ENCODE peak calls at places on chromosomes 2 and 18, in seven cellular contexts. I is chondrocyte, G is endothelial cell of umbilical vein, R is A549, P is fibroblast of mammary gland, A is HL-60, S is cardiac fibroblast. J is an unnamed sample.

GRCh38 chr2:205358351-205358815 is 323.9 kb upstream of the NRP2 start:
- DNase-seq in S (peak; percentile 53), A (no peak), R (no peak), G (no peak), P (peak; percentile 8), I (no peak), J (no peak)

GRCh38 chr2:133600231-133600630 is 32.0 kb upstream of the NCKAP5 start:
- DNase-seq in R (no peak), G (no peak), P (no peak), A (no peak), I (no peak), S (no peak), J (peak; percentile 45)

GRCh38 chr2:100733344-100734187 is 86.4 kb upstream of the NPAS2 start:
- DNase-seq in I (no peak), P (peak; percentile 94), R (peak; percentile 24), A (peak; percentile 97), G (peak; percentile 30), S (peak; percentile 97), J (no peak)

GRCh38 chr2:170155022-170155722 is 22.8 kb upstream of the MYO3B start:
- DNase-seq in A (no peak), R (peak; percentile 42), S (peak; percentile 40), P (peak; percentile 60), I (no peak), G (peak; percentile 95), J (no peak)

GRCh38 chr2:23680951-23681350 is 246.0 kb downstream of the ATAD2B start:
- DNase-seq in S (no peak), P (no peak), A (no peak), I (no peak), R (no peak), G (no peak), J (no peak)

GRCh38 chr2:65722028-65722427 is 289.6 kb upstream of the SPRED2 start:
- DNase-seq in R (peak; percentile 21), P (peak; percentile 31), S (no peak), A (no peak), I (no peak), G (no peak), J (peak; percentile 42)

GRCh38 chr18:79944126-79944731 is 7.2 kb downstream of the SLC66A2 start:
- DNase-seq in P (no peak), I (peak; percentile 51), A (no peak), G (no peak), S (peak; percentile 18), R (no peak), J (no peak)

GRCh38 chr18:9025104-9025838 is 77.2 kb upstream of the NDUFV2 start:
- DNase-seq in G (no peak), I (no peak), P (peak; percentile 80), S (peak; percentile 45), R (peak; percentile 13), A (no peak), J (no peak)

GRCh38 chr2:3594493-3595281 is at the start of gene COLEC11:
- DNase-seq in P (no peak), I (peak; percentile 66), S (peak; percentile 38), A (no peak), R (no peak), G (peak; percentile 33), J (no peak)

GRCh38 chr2:20049631-20050030 is 1.8 kb downstream of the LAPTM4A start:
- DNase-seq in G (peak; percentile 66), P (peak; percentile 55), A (no peak), S (peak; percentile 40), R (no peak), I (no peak), J (no peak)

GRCh38 chr18:58671941-58672565 is 788 bp downstream of the MALT1 start:
- DNase-seq in I (no peak), S (peak; percentile 60), G (peak; percentile 21), R (peak; percentile 39), P (peak; percentile 53), A (no peak), J (no peak)

GRCh38 chr2:182435754-182436153 is 8.9 kb upstream of the PDE1A start:
- DNase-seq in I (no peak), R (no peak), G (no peak), S (peak; percentile 39), A (no peak), P (peak; percentile 61), J (no peak)

GRCh38 chr18:21664069-21664468 is 40.5 kb downstream of the ABHD3 start:
- DNase-seq in P (no peak), R (peak; percentile 79), S (no peak), A (no peak), I (no peak), G (no peak), J (no peak)

GRCh38 chr18:12911025-12911927 is 27.2 kb upstream of the PTPN2 start:
- DNase-seq in A (no peak), G (peak; percentile 17), R (no peak), I (no peak), S (no peak), P (peak; percentile 8), J (no peak)

GRCh38 chr2:135424849-135425248 is 106.2 kb downstream of the ZRANB3 start:
- DNase-seq in A (no peak), S (no peak), I (no peak), P (peak; percentile 7), R (no peak), G (no peak), J (no peak)

DNA sequence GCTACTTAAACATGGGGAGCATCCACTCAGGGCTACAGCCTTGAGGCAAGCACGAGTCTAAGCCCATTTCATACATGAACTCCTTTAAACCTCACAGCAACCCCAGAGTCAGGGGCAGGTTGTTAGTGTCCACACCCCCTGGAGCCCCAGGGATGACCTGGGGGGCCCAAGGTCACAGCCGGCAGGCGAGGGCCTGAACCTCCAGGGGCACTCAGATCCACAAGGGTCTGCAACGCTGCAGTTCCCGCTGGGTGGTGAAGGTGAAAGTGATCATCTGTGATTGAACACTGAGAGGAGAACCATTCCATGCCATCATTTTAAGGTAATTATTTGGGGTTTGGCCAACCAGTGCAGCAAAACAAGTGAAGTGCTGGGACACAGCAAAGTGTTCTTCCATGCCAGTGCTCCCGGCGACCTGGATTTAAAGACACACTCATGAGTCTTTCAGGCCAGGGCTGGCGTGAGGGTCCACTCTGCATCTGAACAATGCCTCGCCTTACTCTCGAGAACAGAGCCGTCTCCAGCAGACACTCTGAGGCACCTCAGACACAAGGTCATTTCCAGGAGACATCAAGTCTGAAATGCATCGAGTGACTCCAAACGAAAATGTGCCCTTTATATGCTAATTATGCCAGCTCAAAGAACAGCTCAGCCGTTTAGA is 61.6 kb upstream of the SNTG2 start:
- DNase-seq in I (no peak), R (no peak), P (no peak), G (no peak), A (no peak), S (no peak), J (no peak)
- TF ChIP-seq CTCF in I (no peak), R (no peak), P (no peak), G (no peak), A (no peak), S (no peak), J (no peak)

GRCh38 chr2:148978026-148978685 is 60.3 kb upstream of the LYPD6B start:
- DNase-seq in A (no peak), I (no peak), R (no peak), S (no peak), P (no peak), G (no peak), J (no peak)
- TF ChIP-seq CTCF in A (no peak), I (peak; percentile 40), R (no peak), S (no peak), P (no peak), G (no peak), J (no peak)

GRCh38 chr2:131064589-131065232 is 28.5 kb downstream of the FAM168B start:
- DNase-seq in G (no peak), I (no peak), A (no peak), R (no peak), S (no peak), P (no peak), J (no peak)
- TF ChIP-seq CTCF in G (no peak), I (no peak), A (no peak), R (no peak), S (no peak), P (no peak), J (no peak)

DNA sequence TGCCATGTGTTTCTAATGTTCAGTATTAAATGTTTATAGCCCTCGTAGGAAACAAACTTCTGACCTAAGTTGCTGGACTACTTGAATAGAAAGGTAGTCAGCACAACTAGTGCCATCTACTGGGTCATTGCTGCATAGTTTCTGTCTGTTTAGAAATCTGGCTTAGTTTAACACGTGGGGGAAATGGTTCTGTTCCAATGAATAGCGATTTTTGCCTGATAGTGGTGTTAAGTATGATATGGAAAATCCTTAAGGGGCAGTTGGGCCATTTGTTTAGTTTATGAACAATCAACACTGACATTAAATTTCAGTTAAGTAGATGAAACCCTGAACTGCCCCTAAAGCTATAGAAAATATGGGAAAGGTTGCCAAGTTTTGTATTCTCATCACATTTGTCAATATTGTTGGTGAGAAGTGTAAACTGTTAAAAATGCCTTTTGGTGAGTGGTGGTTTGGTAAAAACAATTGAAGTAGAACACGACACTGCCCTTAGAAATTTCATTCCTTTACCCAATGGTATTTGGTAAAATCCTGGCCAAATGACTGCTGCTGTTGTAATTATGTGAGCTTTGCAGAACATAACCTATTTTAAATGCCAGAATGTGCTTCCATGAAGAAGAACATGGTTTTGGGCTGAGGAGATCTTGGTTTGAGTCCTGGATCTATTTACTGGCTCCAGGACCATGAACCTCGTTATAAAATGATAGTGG is 13.2 kb downstream of the NABP1 start:
- DNase-seq in R (peak; percentile 81), I (no peak), S (peak; percentile 92), A (peak; percentile 41), G (peak; percentile 91), P (peak; percentile 93), J (peak; percentile 9)
- TF ChIP-seq CTCF in R (peak; percentile 84), I (peak; percentile 90), S (peak; percentile 80), A (peak; percentile 74), G (peak; percentile 61), P (peak; percentile 89), J (peak; percentile 81)

GRCh38 chr2:213152065-213152794 is 818 bp upstream of the IKZF2 start:
- DNase-seq in A (peak; percentile 4), G (peak; percentile 64), R (peak; percentile 51), I (no peak), P (peak; percentile 59), S (peak; percentile 83), J (peak; percentile 51)
- TF ChIP-seq CTCF in A (no peak), G (no peak), R (no peak), I (peak; percentile 77), P (peak; percentile 35), S (peak; percentile 40), J (peak; percentile 43)